ENCODE peak calls at places on chromosomes 5 and 9, in eight cellular contexts. W is fibroblast of lung; R is effector CD8-positive, alpha-beta T cell; Y is left colon; F is CD4-positive, alpha-beta memory T cell; A is occipital lobe; X is GM23248; M is heart left ventricle. I is an unnamed sample.

GRCh38 chr5:178899289-178899688 is 3.6 kb downstream of the ZFP2 start:
- DNase-seq in M (no peak), Y (no peak), W (no peak), A (no peak), X (peak), R (no peak), F (no peak), I (no peak)

GRCh38 chr5:43165323-43165722 is 26.7 kb upstream of the NIM1K start:
- DNase-seq in X (no peak), Y (no peak), W (no peak), M (no peak), F (no peak), A (no peak), R (no peak), I (no peak)

GRCh38 chr5:128074947-128075346 is 8.6 kb upstream of the SLC12A2 start:
- DNase-seq in W (no peak), X (no peak), F (no peak), A (no peak), R (no peak), M (no peak), Y (no peak), I (no peak)

GRCh38 chr9:131690950-131691573 is 48.8 kb downstream of the RAPGEF1 start:
- DNase-seq in M (no peak), W (no peak), F (peak), Y (no peak), R (no peak), A (no peak), X (no peak), I (no peak)

GRCh38 chr5:133902521-133903118 is 65.8 kb downstream of the C5orf15 start:
- DNase-seq in X (no peak), W (no peak), F (no peak), M (no peak), R (no peak), Y (no peak), A (no peak), I (no peak)

GRCh38 chr5:149632311-149633251 is 51.3 kb downstream of the ARHGEF37 start:
- DNase-seq in F (no peak), A (no peak), X (peak), R (no peak), Y (peak), W (peak), M (no peak), I (no peak)

GRCh38 chr9:106864533-106865143 is 1.7 kb downstream of the ZNF462 start:
- DNase-seq in M (no peak), R (no peak), Y (no peak), X (peak), A (no peak), F (no peak), W (peak), I (no peak)

GRCh38 chr9:114805670-114806551 is at the start of gene TNFSF15:
- DNase-seq in R (no peak), A (no peak), Y (peak), W (peak), M (no peak), X (no peak), F (no peak), I (no peak)

GRCh38 chr5:149247726-149248125 is 23.9 kb upstream of the AFAP1L1 start:
- DNase-seq in F (no peak), X (no peak), Y (no peak), A (no peak), R (no peak), W (no peak), M (no peak), I (no peak)

GRCh38 chr9:117927354-117927753 is 223.2 kb downstream of the TLR4 start:
- DNase-seq in A (no peak), Y (no peak), W (no peak), M (no peak), F (no peak), R (no peak), X (no peak), I (no peak)

GRCh38 chr5:68739752-68740151 is 354.1 kb upstream of the SLC30A5 start:
- DNase-seq in A (no peak), W (no peak), X (no peak), M (no peak), Y (no peak), F (no peak), R (no peak), I (no peak)

GRCh38 chr5:170638051-170638450 is 134.2 kb downstream of the KCNIP1 start:
- DNase-seq in X (no peak), M (no peak), R (no peak), W (no peak), Y (no peak), F (no peak), A (no peak), I (no peak)

GRCh38 chr5:147906326-147907095 is at the start of gene C5orf46:
- DNase-seq in Y (no peak), X (peak), W (peak), M (no peak), F (no peak), A (no peak), R (no peak), I (no peak)

GRCh38 chr5:57710126-57710525 is 227.5 kb upstream of the ACTBL2 start:
- DNase-seq in W (no peak), R (no peak), M (no peak), X (no peak), Y (no peak), F (no peak), A (no peak), I (no peak)

GRCh38 chr5:4541334-4541733 is 598.8 kb upstream of the ADAMTS16 start:
- DNase-seq in F (no peak), R (no peak), A (no peak), Y (no peak), M (no peak), X (no peak), W (no peak), I (no peak)

GRCh38 chr5:87020099-87020934 is 247.4 kb upstream of the RASA1 start:
- DNase-seq in X (peak), A (peak), M (peak), F (peak), Y (peak), R (no peak), W (peak), I (no peak)

GRCh38 chr5:147203208-147203607 is 31.6 kb upstream of the STK32A start:
- DNase-seq in A (no peak), X (no peak), R (no peak), Y (no peak), F (no peak), M (no peak), W (no peak), I (no peak)

GRCh38 chr5:134113908-134114875 is at the start of gene TCF7:
- DNase-seq in F (peak), Y (peak), W (peak), R (peak), A (peak), X (peak), M (peak), I (peak)

GRCh38 chr5:92907914-92908606 is 673.0 kb downstream of the NR2F1-AS1 start:
- DNase-seq in Y (no peak), M (no peak), F (no peak), W (peak), R (no peak), X (peak), A (no peak), I (no peak)

GRCh38 chr5:175840050-175840841 is 31.1 kb upstream of the CPLX2 start:
- DNase-seq in X (peak), R (no peak), A (no peak), F (peak), Y (no peak), W (peak), M (no peak), I (no peak)

GRCh38 chr5:91957671-91958070 is 574.6 kb upstream of the ARRDC3 start:
- DNase-seq in F (no peak), R (no peak), M (peak), W (peak), A (no peak), Y (no peak), X (peak), I (no peak)

GRCh38 chr5:167764650-167765289 is 526.7 kb upstream of the WWC1 start:
- DNase-seq in M (no peak), R (no peak), X (peak), Y (no peak), A (no peak), W (no peak), F (no peak), I (no peak)

GRCh38 chr5:173452098-173452497 is 123.9 kb upstream of the STC2 start:
- DNase-seq in F (no peak), W (peak), X (peak), R (no peak), Y (no peak), M (peak), A (no peak), I (no peak)

GRCh38 chr9:35791321-35791921 is at the start of gene NPR2:
- DNase-seq in F (no peak), Y (no peak), A (no peak), M (peak), R (no peak), X (peak), W (peak), I (no peak)

GRCh38 chr5:108361771-108362170 is 20.1 kb downstream of the FBXL17 start:
- DNase-seq in F (no peak), R (no peak), M (no peak), X (no peak), A (no peak), Y (no peak), W (no peak), I (no peak)

GRCh38 chr5:181207214-181207959 is 2.4 kb upstream of the TRIM7 start:
- DNase-seq in A (no peak), R (no peak), Y (no peak), M (peak), W (peak), X (peak), F (peak), I (no peak)

GRCh38 chr5:2857837-2858236 is 106.4 kb upstream of the IRX2 start:
- DNase-seq in X (no peak), R (no peak), Y (no peak), A (no peak), W (no peak), M (no peak), F (no peak), I (no peak)

GRCh38 chr5:125409496-125410351 is 663.3 kb upstream of the ZNF608 start:
- DNase-seq in W (peak), F (no peak), R (no peak), M (no peak), Y (no peak), A (no peak), X (peak), I (no peak)

GRCh38 chr9:20701058-20701457 is 17.0 kb downstream of the FOCAD start:
- DNase-seq in X (no peak), R (no peak), M (no peak), W (no peak), F (no peak), Y (no peak), A (no peak), I (no peak)

GRCh38 chr5:171629221-171630005 is 156.2 kb upstream of the SMIM23 start:
- DNase-seq in Y (no peak), R (no peak), A (no peak), W (peak), X (peak), F (no peak), M (no peak), I (no peak)

GRCh38 chr5:52811067-52811749 is 23.5 kb downstream of the ITGA1 start:
- DNase-seq in A (no peak), Y (no peak), M (no peak), F (no peak), W (peak), X (peak), R (no peak), I (no peak)

GRCh38 chr5:170477906-170478305 is 25.9 kb upstream of the KCNIP1 start:
- DNase-seq in Y (no peak), A (no peak), R (no peak), W (no peak), F (no peak), M (no peak), X (no peak), I (no peak)

GRCh38 chr9:94805585-94805984 is 79.1 kb downstream of the AOPEP start:
- DNase-seq in R (no peak), W (peak), F (no peak), A (no peak), X (peak), M (no peak), Y (peak), I (no peak)

GRCh38 chr5:25362799-25363198 is 718.0 kb upstream of the CDH10 start:
- DNase-seq in R (no peak), M (no peak), X (no peak), A (no peak), F (no peak), Y (no peak), W (no peak), I (no peak)

GRCh38 chr9:127370147-127370579 is 26.8 kb upstream of the SLC2A8 start:
- DNase-seq in W (no peak), A (no peak), M (no peak), F (no peak), X (no peak), Y (no peak), R (no peak), I (no peak)

GRCh38 chr5:92309336-92309991 is 926.3 kb upstream of the ARRDC3 start:
- DNase-seq in A (no peak), R (no peak), X (peak), F (no peak), M (no peak), Y (no peak), W (peak), I (no peak)

GRCh38 chr5:126849101-126849678 is 72.3 kb downstream of the LMNB1 start:
- DNase-seq in A (no peak), Y (no peak), X (peak), M (no peak), W (peak), R (no peak), F (no peak), I (no peak)

GRCh38 chr9:127809562-127810377 is 7.1 kb downstream of the FPGS start:
- DNase-seq in F (no peak), R (no peak), M (no peak), W (no peak), Y (peak), X (peak), A (no peak), I (no peak)

GRCh38 chr5:119275146-119275872 is 80.5 kb upstream of the TNFAIP8 start:
- DNase-seq in M (no peak), W (no peak), R (no peak), F (no peak), A (no peak), X (peak), Y (no peak), I (no peak)